ENCODE peak calls at places on chromosomes 3 and 15, in nine cellular contexts. One of them, this sample, is unnamed. For H3K4me1, the result is how much of the 10 kb centered on the place peaks cover.

GRCh38 chr3:17384567-17385296 is 357.7 kb downstream of the TBC1D5 start:
- DNase-seq in tibial nerve: no peak
- DNase-seq in neural progenitor cell: no peak
- DNase-seq in GM23248: peak
- DNase-seq in body of pancreas: no peak
- DNase-seq in Caco-2: no peak
- DNase-seq in mesendoderm: peak
- DNase-seq in tibial artery: no peak
- DNase-seq in breast epithelium: no peak
- DNase-seq in this sample: no peak

GRCh38 chr3:190279690-190280089 is 42.6 kb downstream of the CLDN1 start:
- DNase-seq in breast epithelium: no peak
- DNase-seq in neural progenitor cell: no peak
- DNase-seq in GM23248: no peak
- DNase-seq in Caco-2: no peak
- DNase-seq in tibial artery: no peak
- DNase-seq in body of pancreas: no peak
- DNase-seq in mesendoderm: peak
- DNase-seq in tibial nerve: no peak
- DNase-seq in this sample: no peak

GRCh38 chr3:193439423-193439822 is 60.9 kb upstream of the ATP13A5 start:
- DNase-seq in neural progenitor cell: no peak
- DNase-seq in mesendoderm: no peak
- DNase-seq in breast epithelium: no peak
- DNase-seq in body of pancreas: no peak
- DNase-seq in tibial nerve: no peak
- DNase-seq in Caco-2: no peak
- DNase-seq in tibial artery: no peak
- DNase-seq in GM23248: no peak
- DNase-seq in this sample: no peak

GRCh38 chr3:46705751-46706572 is 4.8 kb downstream of the TMIE start:
- DNase-seq in GM23248: peak
- DNase-seq in tibial nerve: no peak
- DNase-seq in body of pancreas: peak
- DNase-seq in tibial artery: peak
- DNase-seq in neural progenitor cell: no peak
- DNase-seq in Caco-2: no peak
- DNase-seq in mesendoderm: peak
- DNase-seq in breast epithelium: no peak
- DNase-seq in this sample: peak

GRCh38 chr15:68536331-68537095 is 42.3 kb upstream of the CORO2B start:
- DNase-seq in GM23248: peak
- DNase-seq in Caco-2: no peak
- DNase-seq in breast epithelium: no peak
- DNase-seq in tibial artery: no peak
- DNase-seq in tibial nerve: no peak
- DNase-seq in body of pancreas: no peak
- DNase-seq in mesendoderm: no peak
- DNase-seq in neural progenitor cell: no peak
- DNase-seq in this sample: no peak

GRCh38 chr3:128933922-128934253 is 54.5 kb downstream of the ACAD9 start:
- DNase-seq in tibial nerve: no peak
- DNase-seq in tibial artery: no peak
- DNase-seq in body of pancreas: no peak
- DNase-seq in neural progenitor cell: no peak
- DNase-seq in mesendoderm: no peak
- DNase-seq in GM23248: no peak
- DNase-seq in Caco-2: no peak
- DNase-seq in breast epithelium: no peak
- DNase-seq in this sample: no peak

GRCh38 chr15:85625431-85625830 is 169.3 kb downstream of the KLHL25 start:
- DNase-seq in breast epithelium: no peak
- DNase-seq in mesendoderm: no peak
- DNase-seq in GM23248: no peak
- DNase-seq in tibial nerve: no peak
- DNase-seq in body of pancreas: no peak
- DNase-seq in tibial artery: no peak
- DNase-seq in Caco-2: no peak
- DNase-seq in neural progenitor cell: no peak
- DNase-seq in this sample: no peak

GRCh38 chr3:99534951-99535704 is 103.3 kb upstream of the COL8A1 start:
- DNase-seq in tibial nerve: no peak
- DNase-seq in breast epithelium: no peak
- DNase-seq in mesendoderm: no peak
- DNase-seq in Caco-2: no peak
- DNase-seq in GM23248: peak
- DNase-seq in tibial artery: no peak
- DNase-seq in body of pancreas: no peak
- DNase-seq in neural progenitor cell: no peak
- DNase-seq in this sample: no peak

GRCh38 chr15:60520825-60521368 is 42.0 kb upstream of the ICE2 start:
- DNase-seq in tibial nerve: peak
- DNase-seq in breast epithelium: peak
- DNase-seq in mesendoderm: peak
- DNase-seq in neural progenitor cell: peak
- DNase-seq in GM23248: peak
- DNase-seq in tibial artery: peak
- DNase-seq in Caco-2: peak
- DNase-seq in body of pancreas: peak
- DNase-seq in this sample: peak

GRCh38 chr3:123342631-123343080 is 106.2 kb downstream of the ADCY5 start:
- DNase-seq in neural progenitor cell: no peak
- DNase-seq in body of pancreas: no peak
- DNase-seq in breast epithelium: no peak
- DNase-seq in tibial artery: no peak
- DNase-seq in mesendoderm: no peak
- DNase-seq in tibial nerve: no peak
- DNase-seq in GM23248: no peak
- DNase-seq in Caco-2: no peak
- DNase-seq in this sample: no peak

GRCh38 chr15:68930268-68931022 is at the start of gene SPESP1:
- DNase-seq in mesendoderm: no peak
- DNase-seq in tibial nerve: no peak
- DNase-seq in neural progenitor cell: no peak
- DNase-seq in body of pancreas: peak
- DNase-seq in breast epithelium: peak
- DNase-seq in tibial artery: peak
- DNase-seq in GM23248: peak
- DNase-seq in Caco-2: no peak
- DNase-seq in this sample: peak

GRCh38 chr15:95511680-95512079 is 818.8 kb upstream of the NR2F2 start:
- DNase-seq in Caco-2: no peak
- DNase-seq in GM23248: peak
- DNase-seq in mesendoderm: no peak
- DNase-seq in tibial nerve: no peak
- DNase-seq in neural progenitor cell: no peak
- DNase-seq in tibial artery: no peak
- DNase-seq in body of pancreas: no peak
- DNase-seq in breast epithelium: no peak
- DNase-seq in this sample: no peak

GRCh38 chr15:25700916-25701315 is 162.2 kb downstream of the ATP10A start:
- DNase-seq in breast epithelium: no peak
- DNase-seq in mesendoderm: no peak
- DNase-seq in tibial artery: no peak
- DNase-seq in GM23248: no peak
- DNase-seq in tibial nerve: no peak
- DNase-seq in Caco-2: no peak
- DNase-seq in neural progenitor cell: no peak
- DNase-seq in body of pancreas: no peak
- DNase-seq in this sample: no peak

GRCh38 chr3:134666885-134667284 is 16.1 kb upstream of the KY start:
- DNase-seq in mesendoderm: no peak
- DNase-seq in breast epithelium: peak
- DNase-seq in body of pancreas: no peak
- DNase-seq in tibial nerve: no peak
- DNase-seq in neural progenitor cell: no peak
- DNase-seq in Caco-2: no peak
- DNase-seq in GM23248: peak
- DNase-seq in tibial artery: no peak
- DNase-seq in this sample: no peak

GRCh38 chr15:64464271-64465005 is 4.1 kb downstream of the ZNF609 start:
- DNase-seq in Caco-2: no peak
- DNase-seq in neural progenitor cell: no peak
- DNase-seq in tibial artery: no peak
- DNase-seq in tibial nerve: no peak
- DNase-seq in GM23248: peak
- DNase-seq in body of pancreas: peak
- DNase-seq in mesendoderm: no peak
- DNase-seq in breast epithelium: no peak
- DNase-seq in this sample: no peak

GRCh38 chr3:97197830-97198229 is 383.4 kb downstream of the EPHA6 start:
- DNase-seq in tibial artery: no peak
- DNase-seq in mesendoderm: peak
- DNase-seq in neural progenitor cell: no peak
- DNase-seq in breast epithelium: no peak
- DNase-seq in body of pancreas: no peak
- DNase-seq in GM23248: no peak
- DNase-seq in Caco-2: no peak
- DNase-seq in tibial nerve: no peak
- DNase-seq in this sample: no peak

GRCh38 chr3:97200387-97200786 is 386.0 kb downstream of the EPHA6 start:
- DNase-seq in GM23248: no peak
- DNase-seq in tibial artery: no peak
- DNase-seq in body of pancreas: no peak
- DNase-seq in tibial nerve: no peak
- DNase-seq in mesendoderm: no peak
- DNase-seq in neural progenitor cell: no peak
- DNase-seq in breast epithelium: no peak
- DNase-seq in Caco-2: no peak
- DNase-seq in this sample: no peak

GRCh38 chr3:97201814-97202213 is 387.4 kb downstream of the EPHA6 start:
- DNase-seq in neural progenitor cell: no peak
- DNase-seq in tibial nerve: no peak
- DNase-seq in body of pancreas: no peak
- DNase-seq in GM23248: no peak
- DNase-seq in breast epithelium: no peak
- DNase-seq in Caco-2: no peak
- DNase-seq in mesendoderm: no peak
- DNase-seq in tibial artery: no peak
- DNase-seq in this sample: no peak

GRCh38 chr3:97197083-97197482 is 382.7 kb downstream of the EPHA6 start:
- DNase-seq in tibial nerve: no peak
- DNase-seq in breast epithelium: no peak
- DNase-seq in mesendoderm: peak
- DNase-seq in GM23248: no peak
- DNase-seq in neural progenitor cell: no peak
- DNase-seq in tibial artery: no peak
- DNase-seq in Caco-2: no peak
- DNase-seq in body of pancreas: no peak
- DNase-seq in this sample: no peak
- H3K4me1 ChIP-seq in tibial nerve: under half
- H3K4me1 ChIP-seq in breast epithelium: under half
- H3K4me1 ChIP-seq in mesendoderm: under half
- H3K4me1 ChIP-seq in GM23248: under half
- H3K4me1 ChIP-seq in neural progenitor cell: under half
- H3K4me1 ChIP-seq in tibial artery: under half
- H3K4me1 ChIP-seq in Caco-2: under half
- H3K4me1 ChIP-seq in body of pancreas: under half
- H3K4me1 ChIP-seq in this sample: under half

GRCh38 chr3:71389911-71390573 is 193.5 kb downstream of the FOXP1 start:
- DNase-seq in breast epithelium: peak
- DNase-seq in tibial nerve: peak
- DNase-seq in mesendoderm: peak
- DNase-seq in body of pancreas: peak
- DNase-seq in tibial artery: peak
- DNase-seq in GM23248: peak
- DNase-seq in Caco-2: no peak
- DNase-seq in neural progenitor cell: peak
- DNase-seq in this sample: peak
- H3K4me1 ChIP-seq in breast epithelium: under half
- H3K4me1 ChIP-seq in tibial nerve: under half
- H3K4me1 ChIP-seq in mesendoderm: under half
- H3K4me1 ChIP-seq in body of pancreas: under half
- H3K4me1 ChIP-seq in tibial artery: under half
- H3K4me1 ChIP-seq in GM23248: under half
- H3K4me1 ChIP-seq in Caco-2: under half
- H3K4me1 ChIP-seq in neural progenitor cell: under half
- H3K4me1 ChIP-seq in this sample: under half

DNA sequence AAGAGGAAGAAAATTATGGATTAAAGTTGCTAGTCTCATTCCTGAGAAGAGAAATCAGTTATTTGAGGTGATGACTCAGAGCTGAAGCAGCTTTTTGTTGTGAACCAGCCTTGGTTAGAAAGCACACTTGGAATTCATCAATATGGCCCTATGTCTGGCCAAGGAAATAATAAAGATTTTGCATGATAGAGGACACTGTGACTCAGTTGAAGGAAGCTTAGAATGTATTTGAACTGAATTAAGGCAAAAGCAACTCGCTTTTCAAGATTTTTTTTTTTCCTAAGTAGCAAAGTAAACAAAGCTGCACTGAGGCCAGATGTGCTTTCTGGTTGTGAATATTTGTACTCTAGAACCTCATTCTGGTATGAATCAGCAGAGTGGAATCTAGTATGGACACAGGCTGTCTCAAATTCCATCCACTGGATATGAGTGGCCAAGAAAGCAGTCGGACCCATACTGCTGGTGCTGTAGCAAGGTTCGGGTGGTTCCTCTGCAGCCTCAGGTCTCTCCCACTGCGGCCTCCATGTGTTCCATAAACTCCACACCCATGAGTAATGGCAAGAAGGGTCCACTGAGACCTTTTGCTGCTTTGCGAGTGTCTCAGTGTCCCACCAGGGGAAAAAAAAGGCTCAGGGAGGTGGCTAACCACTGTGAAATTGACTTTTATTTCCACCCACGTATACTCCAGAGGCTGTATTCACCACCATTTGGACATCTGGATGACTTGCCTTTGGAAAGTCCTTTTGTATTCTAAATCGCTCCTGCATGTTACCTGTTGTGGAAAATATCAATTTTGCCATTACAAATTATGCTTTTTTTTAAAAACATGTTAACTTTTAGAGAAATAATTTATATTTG is 53.1 kb downstream of the TGFBR2 start:
- DNase-seq in neural progenitor cell: no peak
- DNase-seq in Caco-2: peak
- DNase-seq in tibial nerve: no peak
- DNase-seq in body of pancreas: no peak
- DNase-seq in GM23248: peak
- DNase-seq in breast epithelium: no peak
- DNase-seq in tibial artery: no peak
- DNase-seq in mesendoderm: peak
- DNase-seq in this sample: no peak
- H3K4me1 ChIP-seq in neural progenitor cell: under half
- H3K4me1 ChIP-seq in Caco-2: under half
- H3K4me1 ChIP-seq in tibial nerve: half or more
- H3K4me1 ChIP-seq in body of pancreas: under half
- H3K4me1 ChIP-seq in GM23248: half or more
- H3K4me1 ChIP-seq in breast epithelium: under half
- H3K4me1 ChIP-seq in tibial artery: half or more
- H3K4me1 ChIP-seq in mesendoderm: under half
- H3K4me1 ChIP-seq in this sample: under half

DNA sequence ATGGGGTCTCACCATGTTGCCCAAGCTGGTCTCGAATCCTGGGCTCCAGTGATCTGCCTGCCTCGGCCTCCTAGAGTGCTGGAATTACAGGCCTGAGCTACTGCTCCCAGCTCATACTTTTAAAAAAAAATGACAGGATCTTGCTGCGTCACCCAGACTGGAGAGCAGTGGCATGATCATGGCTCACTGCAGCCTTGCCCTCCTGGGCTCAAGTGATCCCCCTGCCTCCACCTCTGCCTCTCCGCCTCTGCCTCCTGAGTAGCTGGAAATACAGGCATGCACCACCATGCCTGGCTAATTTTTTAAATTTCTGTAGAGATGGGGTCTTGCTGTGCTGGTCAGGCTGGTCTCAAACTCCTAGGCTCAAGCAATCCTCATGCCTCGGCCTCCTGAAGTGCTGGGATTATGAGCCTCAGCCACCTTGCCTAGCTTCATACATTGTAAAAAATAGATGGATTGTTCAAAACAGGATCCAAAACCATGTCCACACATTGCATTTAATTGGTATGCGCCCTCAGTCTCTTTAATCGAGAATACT is 8.9 kb downstream of the PHLDB2 start:
- DNase-seq in body of pancreas: no peak
- DNase-seq in GM23248: no peak
- DNase-seq in tibial artery: no peak
- DNase-seq in mesendoderm: no peak
- DNase-seq in neural progenitor cell: no peak
- DNase-seq in tibial nerve: no peak
- DNase-seq in Caco-2: no peak
- DNase-seq in breast epithelium: no peak
- DNase-seq in this sample: no peak
- H3K4me1 ChIP-seq in body of pancreas: under half
- H3K4me1 ChIP-seq in GM23248: half or more
- H3K4me1 ChIP-seq in tibial artery: half or more
- H3K4me1 ChIP-seq in mesendoderm: under half
- H3K4me1 ChIP-seq in neural progenitor cell: half or more
- H3K4me1 ChIP-seq in tibial nerve: half or more
- H3K4me1 ChIP-seq in Caco-2: under half
- H3K4me1 ChIP-seq in breast epithelium: under half
- H3K4me1 ChIP-seq in this sample: under half

This sample was measured in transverse colon.